ENCODE peak calls at places on chromosomes 2 and 18, in ten cellular contexts. N is progenitor cell of endocrine pancreas; S is AG09309; J is stomach; A is T-helper 9 cell; R is HCT116; I is RKO; K is activated T-cell treated with anti-CD3 and anti-CD28 coated beads, Interleukin-2, amount 50 U/mL, for 4 hours; X is stimulated activated CD4-positive, alpha-beta T cell treated with anti-CD3 and anti-CD28 coated beads, Interleukin-4, amount 100 ng/mL, for 48 hours; L is cardiac fibroblast. C is an unnamed sample.

GRCh38 chr2:97871096-97871780 is 124.5 kb downstream of the TMEM131 start:
- DNase-seq in K (no peak), N (no peak), A (no peak), X (no peak), I (peak), R (peak), S (peak), J (no peak), L (peak), C (peak)

GRCh38 chr2:206887705-206888104 is 51.6 kb upstream of the CPO start:
- DNase-seq in I (no peak), X (no peak), N (no peak), J (no peak), L (no peak), A (no peak), K (no peak), S (no peak), R (no peak), C (no peak)

GRCh38 chr2:235467586-235467985 is 26.3 kb upstream of the AGAP1 start:
- DNase-seq in K (no peak), S (peak), I (peak), R (no peak), A (no peak), X (no peak), N (no peak), J (no peak), L (peak), C (no peak)

GRCh38 chr2:97722227-97722626 is 8.9 kb downstream of the ZAP70 start:
- DNase-seq in K (no peak), N (no peak), L (no peak), X (no peak), S (no peak), J (no peak), I (no peak), A (no peak), R (no peak), C (no peak)

GRCh38 chr18:60549338-60549960 is 176.9 kb upstream of the MC4R start:
- DNase-seq in K (no peak), L (peak), N (no peak), I (peak), A (no peak), X (no peak), S (peak), J (no peak), R (peak), C (peak)

GRCh38 chr2:138846216-138846821 is 66.1 kb upstream of the NXPH2 start:
- DNase-seq in A (no peak), S (no peak), J (no peak), N (no peak), R (peak), L (peak), X (no peak), I (peak), K (no peak), C (no peak)

GRCh38 chr2:105872142-105872728 is 127.5 kb downstream of the NCK2 start:
- DNase-seq in I (no peak), J (no peak), N (no peak), L (no peak), K (no peak), S (no peak), A (no peak), R (no peak), X (no peak), C (no peak)

GRCh38 chr18:73749304-73749703 is 398.3 kb downstream of the FBXO15 start:
- DNase-seq in R (no peak), I (no peak), A (no peak), K (no peak), N (no peak), J (no peak), S (no peak), X (no peak), L (no peak), C (no peak)

GRCh38 chr18:46642561-46642960 is 14.5 kb downstream of the LOXHD1 start:
- DNase-seq in X (no peak), S (no peak), L (no peak), R (no peak), I (no peak), J (no peak), N (no peak), K (no peak), A (no peak), C (no peak)

GRCh38 chr2:152432206-152432653 is 97.3 kb downstream of the FMNL2 start:
- DNase-seq in S (peak), L (peak), J (no peak), I (no peak), N (no peak), R (no peak), A (no peak), K (no peak), X (no peak), C (peak)

GRCh38 chr2:241904011-241904718 is 34.6 kb downstream of the RTP5 start:
- DNase-seq in L (no peak), X (no peak), J (peak), N (no peak), A (no peak), R (no peak), S (no peak), K (no peak), I (no peak), C (no peak)

GRCh38 chr2:237487496-237487895 is 445 bp downstream of the MLPH start:
- DNase-seq in R (no peak), S (no peak), I (no peak), J (peak), L (peak), A (no peak), N (no peak), X (no peak), K (no peak), C (peak)

GRCh38 chr2:112481528-112482228 is at the start of gene TTL:
- DNase-seq in A (peak), J (peak), X (peak), I (peak), S (no peak), L (peak), K (peak), N (peak), R (no peak), C (peak)

GRCh38 chr18:62838475-62839098 is 123.2 kb downstream of the PHLPP1 start:
- DNase-seq in N (no peak), S (no peak), A (no peak), I (no peak), L (no peak), R (no peak), K (no peak), J (no peak), X (no peak), C (no peak)

GRCh38 chr2:169573974-169574299 is 272 bp upstream of the FASTKD1 start:
- DNase-seq in X (no peak), I (no peak), J (no peak), R (no peak), S (no peak), K (no peak), N (no peak), A (no peak), L (no peak), C (no peak)

GRCh38 chr2:204794624-204795023 is 249.3 kb downstream of the PARD3B start:
- DNase-seq in A (no peak), S (no peak), K (no peak), J (no peak), R (no peak), L (peak), I (no peak), N (no peak), X (no peak), C (no peak)

GRCh38 chr18:39846277-39846676 is 2108.8 kb upstream of the PIK3C3 start:
- DNase-seq in K (no peak), X (no peak), N (no peak), A (no peak), R (no peak), L (peak), S (no peak), J (no peak), I (no peak), C (no peak)

GRCh38 chr2:71678874-71679273 is 225.5 kb downstream of the DYSF start:
- DNase-seq in N (no peak), S (no peak), X (no peak), I (no peak), J (no peak), R (no peak), K (no peak), A (no peak), L (no peak), C (no peak)

GRCh38 chr18:53795061-53795460 is 429.4 kb downstream of the MBD2 start:
- DNase-seq in L (peak), I (no peak), N (no peak), S (no peak), J (no peak), K (no peak), R (no peak), A (no peak), X (no peak), C (no peak)

GRCh38 chr18:59272221-59272888 is 899 bp downstream of the RAX start:
- DNase-seq in S (no peak), X (no peak), L (no peak), A (no peak), I (no peak), R (no peak), N (no peak), J (no peak), K (no peak), C (no peak)

GRCh38 chr2:20526666-20527065 is 79.8 kb downstream of the RHOB start:
- DNase-seq in I (no peak), A (no peak), R (no peak), K (no peak), N (no peak), S (no peak), X (no peak), J (peak), L (no peak), C (peak)

GRCh38 chr2:1974391-1974790 is 230.1 kb upstream of the PXDN start:
- DNase-seq in S (peak), K (no peak), R (no peak), L (peak), I (peak), N (no peak), X (no peak), J (no peak), A (no peak), C (no peak)

GRCh38 chr2:159711562-159712193 is 628 bp upstream of the MARCHF7 start:
- DNase-seq in X (no peak), K (no peak), I (no peak), L (peak), J (no peak), N (no peak), A (no peak), S (no peak), R (no peak), C (no peak)

GRCh38 chr2:2571301-2572198 is 240.5 kb upstream of the MYT1L start:
- DNase-seq in L (no peak), N (no peak), A (no peak), X (no peak), K (no peak), I (no peak), S (no peak), R (no peak), J (no peak), C (no peak)

GRCh38 chr2:58702302-58702696 is 461.2 kb upstream of the FANCL start:
- DNase-seq in K (no peak), J (no peak), L (no peak), I (no peak), X (no peak), N (no peak), S (no peak), R (no peak), A (no peak), C (no peak)